ENCODE peak calls at places on chromosomes 1 and 21, in eight cellular contexts. J is breast epithelium; H is A549; X is fibroblast of lung; Z is CD8-positive, alpha-beta T cell; G is foreskin fibroblast; Q is coronary artery; Y is brain microvascular endothelial cell. D is an unnamed sample.

GRCh38 chr1:42006836-42007235 is 88.1 kb upstream of the HIVEP3 start:
- DNase-seq in X (peak), Q (no peak), J (no peak), Z (no peak), Y (peak), G (peak), H (no peak), D (no peak)

GRCh38 chr1:20682571-20683236 is 21.5 kb upstream of the DDOST start:
- DNase-seq in H (no peak), X (no peak), G (no peak), Y (no peak), J (no peak), Z (no peak), Q (peak), D (no peak)

GRCh38 chr1:67759692-67760029 is 73.6 kb downstream of the GNG12 start:
- DNase-seq in Q (no peak), G (no peak), Z (no peak), H (no peak), J (no peak), Y (no peak), X (no peak), D (no peak)

GRCh38 chr1:244239261-244239770 is 188.2 kb downstream of the ZBTB18 start:
- DNase-seq in G (no peak), Z (no peak), H (no peak), J (no peak), X (peak), Y (no peak), Q (no peak), D (no peak)

GRCh38 chr1:234616644-234617043 is 6.7 kb upstream of the IRF2BP2 start:
- DNase-seq in Q (no peak), Z (no peak), X (peak), Y (no peak), G (no peak), J (peak), H (no peak), D (no peak)

GRCh38 chr1:46174448-46175231 is at the start of gene TSPAN1:
- DNase-seq in Z (no peak), Y (no peak), G (no peak), J (peak), H (no peak), X (peak), Q (no peak), D (no peak)

GRCh38 chr21:34335316-34335715 is 28.5 kb upstream of the KCNE2 start:
- DNase-seq in Y (no peak), H (no peak), Z (no peak), Q (no peak), J (no peak), X (no peak), G (peak), D (no peak)

GRCh38 chr1:187928717-187929116 is 1100.0 kb downstream of the PLA2G4A start:
- DNase-seq in Z (no peak), J (no peak), G (no peak), X (no peak), Y (no peak), Q (no peak), H (no peak), D (no peak)

GRCh38 chr1:28885472-28885877 is 28.9 kb upstream of the EPB41 start:
- DNase-seq in H (no peak), Z (no peak), Q (no peak), X (no peak), J (no peak), G (no peak), Y (no peak), D (no peak)

GRCh38 chr1:98008373-98008772 is 87.5 kb upstream of the DPYD start:
- DNase-seq in J (no peak), X (no peak), Y (no peak), G (no peak), H (no peak), Q (no peak), Z (no peak), D (no peak)

GRCh38 chr1:221097479-221098281 is 218.4 kb downstream of the HLX start:
- DNase-seq in Q (no peak), Y (peak), X (peak), G (peak), H (peak), J (no peak), Z (no peak), D (peak)

GRCh38 chr1:175744833-175745232 is 1.4 kb upstream of the TNR start:
- DNase-seq in Q (no peak), G (no peak), Z (no peak), H (no peak), J (no peak), Y (no peak), X (no peak), D (no peak)
- TF ChIP-seq CTCF in Q (no peak), G (no peak), Z (no peak), H (peak), J (no peak), Y (no peak), X (no peak), D (no peak)

GRCh38 chr1:226697151-226697575 is 41.9 kb downstream of the ITPKB start:
- DNase-seq in H (no peak), Z (no peak), G (peak), X (peak), Q (no peak), Y (peak), J (no peak), D (no peak)
- H3K4me3 ChIP-seq in H (no peak), Z (no peak), G (no peak), X (no peak), Q (no peak), Y (no peak), J (no peak), D (no peak)

DNA sequence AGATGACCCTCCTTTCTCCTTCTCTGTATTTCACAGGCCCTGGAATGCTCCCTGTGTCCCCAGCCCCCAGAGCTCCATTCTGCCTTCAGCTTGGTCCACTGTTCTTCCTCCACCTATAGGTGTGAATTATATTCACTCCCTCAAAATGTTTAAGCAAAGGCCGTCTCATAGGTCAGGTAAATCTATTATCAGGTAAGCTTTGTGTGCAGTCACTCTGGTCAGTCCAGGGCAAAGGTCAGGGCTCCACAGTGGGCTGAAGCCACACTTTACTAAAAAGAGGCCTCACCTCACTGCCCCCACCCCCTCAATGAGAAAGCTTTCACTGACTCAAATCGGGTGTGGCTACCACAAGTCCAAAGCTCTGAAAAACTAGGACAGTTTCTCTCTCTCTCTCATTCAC is 65.9 kb downstream of the DNTTIP2 start:
- DNase-seq in Z (no peak), Q (no peak), Y (no peak), X (peak), G (no peak), J (no peak), H (no peak), D (no peak)
- TF ChIP-seq CTCF in Z (no peak), Q (no peak), Y (no peak), X (no peak), G (no peak), J (no peak), H (no peak), D (no peak)

GRCh38 chr1:21936366-21937031 is 611 bp downstream of the HSPG2 start:
- DNase-seq in J (no peak), Z (no peak), G (no peak), X (no peak), H (no peak), Q (no peak), Y (no peak), D (no peak)

GRCh38 chr1:21937034-21937371 is at the start of gene HSPG2:
- DNase-seq in Z (no peak), G (no peak), X (no peak), H (no peak), Y (no peak), J (no peak), Q (no peak), D (no peak)

GRCh38 chr1:21933397-21934248 is 3.5 kb downstream of the HSPG2 start:
- DNase-seq in H (no peak), Q (no peak), G (no peak), J (peak), Y (no peak), Z (no peak), X (no peak), D (no peak)

GRCh38 chr1:21935891-21936365 is 1.2 kb downstream of the HSPG2 start:
- DNase-seq in H (peak), Y (no peak), Z (no peak), G (no peak), X (no peak), Q (no peak), J (no peak), D (no peak)

GRCh38 chr1:21935393-21935804 is 1.7 kb downstream of the HSPG2 start:
- DNase-seq in X (no peak), Q (no peak), J (no peak), Z (no peak), H (peak), G (no peak), Y (peak), D (no peak)
- H3K4me3 ChIP-seq in X (peak), Q (peak), J (peak), Z (no peak), H (peak), G (peak), Y (peak), D (peak)

GRCh38 chr1:62337535-62337784 is 18.2 kb upstream of the KANK4 start:
- DNase-seq in Q (no peak), X (no peak), Z (no peak), G (no peak), Y (no peak), H (no peak), J (no peak), D (no peak)

GRCh38 chr1:62333431-62333830 is 14.2 kb upstream of the KANK4 start:
- DNase-seq in Z (no peak), X (no peak), Q (no peak), G (no peak), Y (peak), H (no peak), J (no peak), D (no peak)

GRCh38 chr1:62334434-62334833 is 15.2 kb upstream of the KANK4 start:
- DNase-seq in Y (no peak), G (no peak), Q (no peak), Z (no peak), X (no peak), H (peak), J (no peak), D (no peak)

GRCh38 chr1:62336638-62337534 is 17.7 kb upstream of the KANK4 start:
- DNase-seq in Z (no peak), G (no peak), X (no peak), J (no peak), Q (no peak), Y (no peak), H (no peak), D (no peak)

GRCh38 chr1:62335656-62336055 is 16.4 kb upstream of the KANK4 start:
- DNase-seq in X (no peak), G (no peak), Y (no peak), H (no peak), Q (no peak), Z (no peak), J (no peak), D (no peak)
- TF ChIP-seq CTCF in X (no peak), G (no peak), Y (peak), H (no peak), Q (no peak), Z (no peak), J (no peak), D (no peak)

GRCh38 chr1:165545974-165546373 is 2.2 kb downstream of the LRRC52 start:
- DNase-seq in J (no peak), G (no peak), H (no peak), Y (no peak), X (no peak), Q (no peak), Z (no peak), D (no peak)
- H3K4me3 ChIP-seq in J (no peak), G (no peak), H (no peak), Y (no peak), X (no peak), Q (no peak), Z (no peak), D (no peak)

D was measured in AG04449.